ENCODE peak calls at places on chromosomes 16 and 17, in five cellular contexts. U is NCI-H1105 treated with DMSO at 0.1 percent for 48 hours, K is RKO, Z is GM23248, S is lower lobe of right lung. N is an unnamed sample.

GRCh38 chr16:24890746-24891145 is 45.0 kb downstream of the SLC5A11 start:
- DNase-seq in U (no peak), K (no peak), Z (no peak), S (no peak), N (no peak)

GRCh38 chr17:41785876-41786226 is 660 bp downstream of the JUP start:
- DNase-seq in U (peak; percentile 52), K (no peak), Z (peak; percentile 34), S (peak; percentile 82), N (no peak)

GRCh38 chr16:87710887-87711286 is 54.9 kb downstream of the KLHDC4 start:
- DNase-seq in U (no peak), K (no peak), Z (no peak), S (no peak), N (no peak)

GRCh38 chr17:28849281-28849680 is 5.5 kb upstream of the ERAL1 start:
- DNase-seq in U (no peak), K (peak; percentile 45), Z (peak; percentile 33), S (peak; percentile 10), N (no peak)

GRCh38 chr17:82203920-82204319 is 8.7 kb downstream of the CCDC57 start:
- DNase-seq in U (no peak), K (no peak), Z (no peak), S (no peak), N (no peak)

GRCh38 chr17:14547556-14547955 is 246.7 kb downstream of the HS3ST3B1 start:
- DNase-seq in U (no peak), K (no peak), Z (no peak), S (no peak), N (no peak)

GRCh38 chr16:11084484-11085024 is 140.2 kb downstream of the CLEC16A start:
- DNase-seq in U (no peak), K (no peak), Z (peak; percentile 88), S (no peak), N (no peak)

GRCh38 chr17:28737770-28738679 is 5.8 kb upstream of the TRAF4 start:
- DNase-seq in U (no peak), K (no peak), Z (no peak), S (peak; percentile 43), N (peak; percentile 57)

GRCh38 chr16:67517661-67518423 is 10.8 kb upstream of the RIPOR1 start:
- DNase-seq in U (no peak), K (no peak), Z (no peak), S (no peak), N (no peak)